ENCODE peak calls at places on chromosomes 11 and 22, in six cellular contexts. One of them, this sample, is unnamed.

GRCh38 chr22:49728566-49729271 is 99.0 kb downstream of the BRD1 start:
- DNase-seq in kidney: no peak
- DNase-seq in astrocyte of the spinal cord: no peak
- DNase-seq in GM12865: no peak
- DNase-seq in HCT116: no peak
- DNase-seq in fibroblast of lung: no peak
- DNase-seq in this sample: no peak

GRCh38 chr11:63917685-63918523 is 940 bp upstream of the RCOR2 start:
- DNase-seq in kidney: peak
- DNase-seq in GM12865: peak
- DNase-seq in fibroblast of lung: no peak
- DNase-seq in astrocyte of the spinal cord: peak
- DNase-seq in HCT116: peak
- DNase-seq in this sample: no peak

GRCh38 chr11:128733440-128734115 is 39.7 kb downstream of the FLI1 start:
- DNase-seq in kidney: no peak
- DNase-seq in GM12865: peak
- DNase-seq in astrocyte of the spinal cord: peak
- DNase-seq in fibroblast of lung: peak
- DNase-seq in HCT116: no peak
- DNase-seq in this sample: no peak

GRCh38 chr11:69691449-69691848 is 12.4 kb downstream of the FGF19 start:
- DNase-seq in astrocyte of the spinal cord: peak
- DNase-seq in GM12865: no peak
- DNase-seq in kidney: no peak
- DNase-seq in HCT116: peak
- DNase-seq in fibroblast of lung: no peak
- DNase-seq in this sample: no peak

GRCh38 chr22:31950226-31950625 is 5.9 kb downstream of the YWHAH start:
- DNase-seq in GM12865: no peak
- DNase-seq in astrocyte of the spinal cord: no peak
- DNase-seq in fibroblast of lung: no peak
- DNase-seq in kidney: no peak
- DNase-seq in HCT116: no peak
- DNase-seq in this sample: no peak

GRCh38 chr11:117919326-117920275 is 9.6 kb downstream of the TMPRSS13 start:
- DNase-seq in kidney: no peak
- DNase-seq in HCT116: no peak
- DNase-seq in fibroblast of lung: no peak
- DNase-seq in astrocyte of the spinal cord: no peak
- DNase-seq in GM12865: peak
- DNase-seq in this sample: no peak

GRCh38 chr11:10413268-10413667 is 41.8 kb upstream of the AMPD3 start:
- DNase-seq in kidney: no peak
- DNase-seq in HCT116: peak
- DNase-seq in astrocyte of the spinal cord: no peak
- DNase-seq in fibroblast of lung: no peak
- DNase-seq in GM12865: peak
- DNase-seq in this sample: no peak

GRCh38 chr11:47328449-47329390 is 23.8 kb downstream of the MYBPC3 start:
- DNase-seq in GM12865: peak
- DNase-seq in kidney: no peak
- DNase-seq in HCT116: no peak
- DNase-seq in astrocyte of the spinal cord: no peak
- DNase-seq in fibroblast of lung: no peak
- DNase-seq in this sample: no peak

GRCh38 chr11:16186680-16187079 is 169.7 kb downstream of the SOX6 start:
- DNase-seq in astrocyte of the spinal cord: no peak
- DNase-seq in GM12865: no peak
- DNase-seq in kidney: no peak
- DNase-seq in fibroblast of lung: no peak
- DNase-seq in HCT116: no peak
- DNase-seq in this sample: peak

GRCh38 chr22:17540481-17540880 is 22.8 kb upstream of the SLC25A18 start:
- DNase-seq in astrocyte of the spinal cord: no peak
- DNase-seq in kidney: no peak
- DNase-seq in GM12865: no peak
- DNase-seq in HCT116: no peak
- DNase-seq in fibroblast of lung: no peak
- DNase-seq in this sample: no peak

GRCh38 chr11:44894217-44894617 is 56.5 kb downstream of the TP53I11 start:
- DNase-seq in kidney: no peak
- DNase-seq in astrocyte of the spinal cord: peak
- DNase-seq in fibroblast of lung: peak
- DNase-seq in HCT116: peak
- DNase-seq in GM12865: peak
- DNase-seq in this sample: no peak

GRCh38 chr11:92111291-92111690 is 113.3 kb upstream of the FAT3 start:
- DNase-seq in astrocyte of the spinal cord: no peak
- DNase-seq in fibroblast of lung: no peak
- DNase-seq in GM12865: no peak
- DNase-seq in kidney: no peak
- DNase-seq in HCT116: no peak
- DNase-seq in this sample: no peak

GRCh38 chr11:3133456-3134217 is 31.5 kb downstream of the OSBPL5 start:
- DNase-seq in GM12865: no peak
- DNase-seq in kidney: peak
- DNase-seq in astrocyte of the spinal cord: no peak
- DNase-seq in HCT116: no peak
- DNase-seq in fibroblast of lung: no peak
- DNase-seq in this sample: no peak

GRCh38 chr11:70915158-70915795 is 337.1 kb downstream of the SHANK2 start:
- DNase-seq in HCT116: no peak
- DNase-seq in GM12865: no peak
- DNase-seq in kidney: peak
- DNase-seq in fibroblast of lung: no peak
- DNase-seq in astrocyte of the spinal cord: no peak
- DNase-seq in this sample: no peak

GRCh38 chr11:72769680-72770079 is 17.5 kb upstream of the ARAP1 start:
- DNase-seq in astrocyte of the spinal cord: no peak
- DNase-seq in GM12865: no peak
- DNase-seq in fibroblast of lung: peak
- DNase-seq in HCT116: no peak
- DNase-seq in kidney: no peak
- DNase-seq in this sample: no peak

GRCh38 chr22:19879996-19880785 is 25.5 kb upstream of the GNB1L start:
- DNase-seq in GM12865: no peak
- DNase-seq in kidney: peak
- DNase-seq in HCT116: no peak
- DNase-seq in astrocyte of the spinal cord: no peak
- DNase-seq in fibroblast of lung: no peak
- DNase-seq in this sample: no peak

GRCh38 chr11:86488553-86488952 is 113.9 kb downstream of the CCDC81 start:
- DNase-seq in GM12865: no peak
- DNase-seq in fibroblast of lung: peak
- DNase-seq in kidney: no peak
- DNase-seq in HCT116: no peak
- DNase-seq in astrocyte of the spinal cord: no peak
- DNase-seq in this sample: no peak

GRCh38 chr22:39932918-39933649 is 27.1 kb upstream of the TMA7B start:
- DNase-seq in astrocyte of the spinal cord: peak
- DNase-seq in fibroblast of lung: no peak
- DNase-seq in kidney: no peak
- DNase-seq in HCT116: peak
- DNase-seq in GM12865: peak
- DNase-seq in this sample: no peak

GRCh38 chr11:37402663-37403062 is 804.6 kb upstream of the RAG2 start:
- DNase-seq in astrocyte of the spinal cord: no peak
- DNase-seq in HCT116: no peak
- DNase-seq in kidney: no peak
- DNase-seq in GM12865: no peak
- DNase-seq in fibroblast of lung: no peak
- DNase-seq in this sample: no peak

GRCh38 chr22:19287076-19287724 is 4.3 kb downstream of the CLTCL1 start:
- DNase-seq in astrocyte of the spinal cord: peak
- DNase-seq in HCT116: no peak
- DNase-seq in fibroblast of lung: peak
- DNase-seq in kidney: no peak
- DNase-seq in GM12865: no peak
- DNase-seq in this sample: no peak

GRCh38 chr11:9689721-9690120 is 25.8 kb downstream of the SWAP70 start:
- DNase-seq in GM12865: no peak
- DNase-seq in fibroblast of lung: peak
- DNase-seq in astrocyte of the spinal cord: no peak
- DNase-seq in HCT116: no peak
- DNase-seq in kidney: no peak
- DNase-seq in this sample: no peak

GRCh38 chr22:19535001-19535400 is 10.8 kb upstream of the CLDN5 start:
- DNase-seq in GM12865: no peak
- DNase-seq in HCT116: no peak
- DNase-seq in fibroblast of lung: no peak
- DNase-seq in astrocyte of the spinal cord: no peak
- DNase-seq in kidney: no peak
- DNase-seq in this sample: no peak

GRCh38 chr11:45834298-45834756 is 12.9 kb upstream of the CRY2 start:
- DNase-seq in fibroblast of lung: no peak
- DNase-seq in GM12865: no peak
- DNase-seq in HCT116: no peak
- DNase-seq in astrocyte of the spinal cord: no peak
- DNase-seq in kidney: no peak
- DNase-seq in this sample: no peak

GRCh38 chr22:21686634-21687393 is 21.0 kb downstream of the PPIL2 start:
- DNase-seq in HCT116: no peak
- DNase-seq in astrocyte of the spinal cord: no peak
- DNase-seq in fibroblast of lung: no peak
- DNase-seq in kidney: peak
- DNase-seq in GM12865: no peak
- DNase-seq in this sample: no peak

DNA sequence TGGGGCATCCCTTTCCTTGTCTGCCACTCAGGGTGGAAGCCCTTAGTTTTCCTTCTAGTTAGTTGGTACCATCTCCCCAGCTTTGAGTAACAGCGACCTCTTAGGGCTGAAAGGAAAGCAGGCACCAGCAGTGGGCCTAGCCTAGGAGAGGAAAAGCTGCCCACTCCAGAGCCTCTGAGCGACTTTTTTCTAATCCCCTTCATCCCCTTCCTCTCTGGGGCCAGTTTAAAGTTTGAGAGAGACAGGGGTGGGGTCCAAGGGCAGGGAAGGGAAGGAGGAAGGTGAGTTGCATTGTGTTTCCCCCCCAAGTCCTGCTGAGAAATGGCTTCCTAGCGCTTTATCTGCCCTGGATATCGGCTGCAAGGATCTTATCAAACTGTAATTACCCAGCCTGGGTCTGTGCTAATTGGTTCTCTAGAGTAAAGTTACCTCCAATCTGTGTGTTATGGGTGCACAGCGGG is 573.9 kb upstream of the CADM1 start:
- DNase-seq in fibroblast of lung: peak
- DNase-seq in astrocyte of the spinal cord: no peak
- DNase-seq in kidney: no peak
- DNase-seq in HCT116: no peak
- DNase-seq in GM12865: peak
- DNase-seq in this sample: no peak
- TF ChIP-seq CTCF in fibroblast of lung: peak
- TF ChIP-seq CTCF in astrocyte of the spinal cord: peak
- TF ChIP-seq CTCF in kidney: peak
- TF ChIP-seq CTCF in HCT116: peak
- TF ChIP-seq CTCF in GM12865: peak
- TF ChIP-seq CTCF in this sample: peak

GRCh38 chr11:100994966-100995365 is 134.6 kb downstream of the PGR start:
- DNase-seq in GM12865: no peak
- DNase-seq in fibroblast of lung: peak
- DNase-seq in astrocyte of the spinal cord: no peak
- DNase-seq in kidney: no peak
- DNase-seq in HCT116: no peak
- DNase-seq in this sample: no peak

GRCh38 chr11:101003468-101003867 is 126.1 kb downstream of the PGR start:
- DNase-seq in fibroblast of lung: no peak
- DNase-seq in HCT116: peak
- DNase-seq in astrocyte of the spinal cord: no peak
- DNase-seq in GM12865: peak
- DNase-seq in kidney: no peak
- DNase-seq in this sample: no peak

DNA sequence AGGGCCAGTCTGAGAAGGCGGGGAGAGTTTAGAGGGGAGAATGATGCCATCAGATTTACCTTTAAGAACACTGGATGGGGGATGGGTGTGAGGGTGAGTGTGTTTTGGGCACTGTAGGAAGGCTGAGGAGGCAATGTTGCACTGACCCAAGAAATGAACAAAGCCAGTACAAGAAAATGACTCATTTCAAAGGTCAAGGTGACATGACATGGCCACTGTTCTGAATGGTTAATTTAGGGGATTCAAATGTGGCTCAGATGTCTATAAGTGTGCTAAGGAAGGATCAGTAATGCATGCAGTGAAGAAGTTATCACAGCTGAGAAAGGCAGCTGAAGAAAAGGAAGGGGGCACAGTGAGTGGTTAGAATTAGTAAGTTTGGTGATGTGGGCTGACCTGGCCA is 129.9 kb downstream of the PGR start:
- DNase-seq in HCT116: no peak
- DNase-seq in fibroblast of lung: no peak
- DNase-seq in kidney: no peak
- DNase-seq in GM12865: no peak
- DNase-seq in astrocyte of the spinal cord: no peak
- DNase-seq in this sample: no peak
- H3K4me3 ChIP-seq in HCT116: no peak
- H3K4me3 ChIP-seq in fibroblast of lung: no peak
- H3K4me3 ChIP-seq in kidney: no peak
- H3K4me3 ChIP-seq in GM12865: no peak
- H3K4me3 ChIP-seq in astrocyte of the spinal cord: no peak
- H3K4me3 ChIP-seq in this sample: no peak

GRCh38 chr11:74443071-74443864 is 24.1 kb downstream of the KCNE3 start:
- DNase-seq in fibroblast of lung: peak
- DNase-seq in astrocyte of the spinal cord: peak
- DNase-seq in GM12865: no peak
- DNase-seq in kidney: no peak
- DNase-seq in HCT116: peak
- DNase-seq in this sample: peak
- TF ChIP-seq CTCF in fibroblast of lung: no peak
- TF ChIP-seq CTCF in astrocyte of the spinal cord: peak
- TF ChIP-seq CTCF in GM12865: no peak
- TF ChIP-seq CTCF in kidney: peak
- TF ChIP-seq CTCF in HCT116: peak
- TF ChIP-seq CTCF in this sample: peak

DNA sequence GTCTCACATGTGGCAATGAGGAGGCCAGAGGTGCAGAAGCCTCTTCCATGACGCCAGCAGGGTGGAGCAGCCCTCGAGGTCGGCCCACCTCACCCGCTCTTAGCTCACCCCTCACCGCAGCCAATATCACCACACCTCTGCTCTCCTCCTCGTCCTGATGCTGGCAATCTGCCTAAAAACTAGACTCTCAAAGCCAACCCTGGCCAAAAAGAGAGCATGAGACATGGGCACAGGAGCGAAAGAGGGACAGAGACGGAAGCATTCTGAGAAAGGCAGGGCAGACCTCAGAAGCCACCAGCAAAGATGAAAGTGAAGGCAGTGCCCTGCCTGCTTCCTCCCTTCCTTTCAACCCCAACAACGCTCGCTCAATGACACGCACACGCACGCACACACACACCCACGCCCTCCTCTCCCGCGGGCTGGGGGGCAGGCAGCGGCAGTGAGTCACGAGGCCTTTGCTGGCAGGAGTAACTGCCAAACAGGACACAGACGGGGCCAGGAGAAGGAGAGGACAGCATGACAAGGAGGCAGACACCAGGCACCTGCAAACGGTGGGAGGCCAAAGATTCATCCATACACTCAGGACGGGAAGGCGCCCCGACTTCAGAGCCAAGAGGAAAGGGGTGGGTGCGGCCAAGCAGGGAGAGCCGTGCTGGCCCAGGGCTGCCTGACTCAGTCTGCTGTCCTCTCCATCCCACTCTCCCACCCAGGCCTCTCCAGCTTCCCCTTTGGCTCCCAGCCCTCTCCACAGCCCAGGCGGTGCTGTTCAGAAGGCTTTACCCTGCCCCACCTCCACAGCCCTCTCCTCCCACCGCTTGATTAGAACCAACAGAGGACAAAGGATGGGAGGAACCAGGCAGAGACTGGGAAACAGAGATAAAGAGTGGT is 11.4 kb downstream of the IGSF9B start:
- DNase-seq in astrocyte of the spinal cord: no peak
- DNase-seq in fibroblast of lung: peak
- DNase-seq in GM12865: no peak
- DNase-seq in HCT116: no peak
- DNase-seq in kidney: peak
- DNase-seq in this sample: no peak
- H3K4me3 ChIP-seq in astrocyte of the spinal cord: no peak
- H3K4me3 ChIP-seq in fibroblast of lung: no peak
- H3K4me3 ChIP-seq in GM12865: no peak
- H3K4me3 ChIP-seq in HCT116: no peak
- H3K4me3 ChIP-seq in kidney: no peak
- H3K4me3 ChIP-seq in this sample: no peak